ENCODE peak calls at places on chromosomes 12 and 14, in five cellular contexts. A is tibial artery, M is spleen, N is GM12865, X is pancreas. H is an unnamed sample.

GRCh38 chr12:104136577-104136976 is 1.4 kb downstream of the NFYB start:
- DNase-seq in A (no peak), M (no peak), N (no peak), X (no peak), H (peak; percentile 8)

GRCh38 chr12:66693901-66694513 is 15.1 kb upstream of the GRIP1 start:
- DNase-seq in A (no peak), M (no peak), N (peak; percentile 81), X (peak; percentile 10), H (peak; percentile 75)

GRCh38 chr12:100127766-100128508 is 14.7 kb downstream of the BLTP3B start:
- DNase-seq in A (no peak), M (no peak), N (no peak), X (no peak), H (peak; percentile 75)

GRCh38 chr12:79424109-79424721 is 266.5 kb downstream of the PAWR start:
- DNase-seq in A (no peak), M (no peak), N (no peak), X (no peak), H (peak; percentile 49)

GRCh38 chr14:61567838-61568571 is 127.3 kb upstream of the HIF1A start:
- DNase-seq in A (peak; percentile 41), M (peak; percentile 78), N (peak; percentile 33), X (no peak), H (no peak)

GRCh38 chr14:102786758-102787157 is 9.5 kb downstream of the TRAF3 start:
- DNase-seq in A (no peak), M (no peak), N (peak; percentile 78), X (no peak), H (peak; percentile 41)

GRCh38 chr12:39227218-39227617 is 215.7 kb downstream of the KIF21A start:
- DNase-seq in A (no peak), M (no peak), N (no peak), X (no peak), H (no peak)

GRCh38 chr14:99759546-99759925 is 33.7 kb upstream of the EML1 start:
- DNase-seq in A (no peak), M (no peak), N (peak; percentile 27), X (no peak), H (no peak)

GRCh38 chr14:78135450-78135891 is 34.7 kb upstream of the NRXN3 start:
- DNase-seq in A (no peak), M (no peak), N (no peak), X (no peak), H (peak; percentile 57)

GRCh38 chr12:114976959-114977358 is 293.0 kb upstream of the TBX3 start:
- DNase-seq in A (no peak), M (no peak), N (no peak), X (no peak), H (peak; percentile 70)

GRCh38 chr12:96412431-96412830 is 12.2 kb upstream of the CDK17 start:
- DNase-seq in A (no peak), M (no peak), N (no peak), X (no peak), H (no peak)

GRCh38 chr12:57165741-57166140 is 18.3 kb upstream of the LRP1-AS start:
- DNase-seq in A (no peak), M (no peak), N (no peak), X (no peak), H (peak; percentile 88)

GRCh38 chr12:105921872-105922669 is 216.7 kb downstream of the NUAK1 start:
- DNase-seq in A (no peak), M (no peak), N (no peak), X (no peak), H (peak; percentile 21)

GRCh38 chr12:67697981-67698380 is 49.4 kb downstream of the DYRK2 start:
- DNase-seq in A (no peak), M (no peak), N (no peak), X (no peak), H (no peak)

GRCh38 chr12:6430990-6431353 is 13.8 kb upstream of the CD27 start:
- DNase-seq in A (no peak), M (no peak), N (no peak), X (no peak), H (no peak)

GRCh38 chr12:29710104-29710503 is 73.6 kb downstream of the TMTC1 start:
- DNase-seq in A (peak; percentile 39), M (no peak), N (no peak), X (no peak), H (peak; percentile 31)

GRCh38 chr12:12954361-12954760 is 2.4 kb upstream of the GPRC5D start:
- DNase-seq in A (no peak), M (no peak), N (no peak), X (no peak), H (no peak)

GRCh38 chr12:117857632-117858274 is 111.0 kb downstream of the KSR2 start:
- DNase-seq in A (no peak), M (no peak), N (peak; percentile 64), X (peak; percentile 53), H (peak; percentile 65)

GRCh38 chr14:92584856-92585255 is 71.3 kb downstream of the RIN3 start:
- DNase-seq in A (no peak), M (peak; percentile 77), N (no peak), X (no peak), H (no peak)

GRCh38 chr14:90545431-90545830 is 148.6 kb downstream of the CALM1 start:
- DNase-seq in A (no peak), M (peak; percentile 43), N (no peak), X (no peak), H (no peak)

GRCh38 chr12:5099136-5099535 is 55.5 kb downstream of the KCNA5 start:
- DNase-seq in A (no peak), M (no peak), N (no peak), X (no peak), H (no peak)

GRCh38 chr12:113358381-113359132 is at the start of gene PLBD2:
- DNase-seq in A (peak; percentile 93), M (peak; percentile 98), N (peak; percentile 96), X (peak; percentile 95), H (peak; percentile 91)

GRCh38 chr12:95487024-95487423 is 13.1 kb downstream of the METAP2 start:
- DNase-seq in A (no peak), M (no peak), N (no peak), X (no peak), H (no peak)

GRCh38 chr12:45557020-45557419 is 172.5 kb upstream of the ARID2 start:
- DNase-seq in A (peak; percentile 25), M (no peak), N (no peak), X (no peak), H (no peak)

GRCh38 chr14:26855051-26855753 is 257.4 kb upstream of the NOVA1 start:
- DNase-seq in A (no peak), M (no peak), N (no peak), X (no peak), H (no peak)

GRCh38 chr12:93884794-93885460 is 207.8 kb downstream of the CRADD start:
- DNase-seq in A (no peak), M (no peak), N (no peak), X (no peak), H (no peak)

GRCh38 chr12:128265566-128265965 is 1.4 kb upstream of the TMEM132C start:
- DNase-seq in A (no peak), M (no peak), N (no peak), X (no peak), H (no peak)

GRCh38 chr12:116070420-116070819 is 207.1 kb downstream of the MED13L start:
- DNase-seq in A (no peak), M (no peak), N (no peak), X (no peak), H (no peak)

GRCh38 chr14:54050759-54051158 is 94.1 kb upstream of the BMP4 start:
- DNase-seq in A (no peak), M (no peak), N (no peak), X (no peak), H (no peak)

GRCh38 chr12:48004039-48004940 is at the start of gene COL2A1:
- DNase-seq in A (no peak), M (no peak), N (no peak), X (no peak), H (no peak)

GRCh38 chr12:52209321-52209720 is 17.5 kb upstream of the KRT80 start:
- DNase-seq in A (peak; percentile 20), M (peak; percentile 36), N (no peak), X (no peak), H (peak; percentile 68)

GRCh38 chr14:45664668-45665356 is 411.8 kb upstream of the MIS18BP1 start:
- DNase-seq in A (no peak), M (no peak), N (no peak), X (no peak), H (peak; percentile 9)
- TF ChIP-seq CTCF in A (no peak), M (no peak), N (no peak), X (no peak), H (no peak)

GRCh38 chr14:76330411-76331327 is 45.3 kb upstream of the ESRRB start:
- DNase-seq in A (no peak), M (no peak), N (no peak), X (no peak), H (no peak)
- TF ChIP-seq CTCF in A (no peak), M (no peak), N (no peak), X (no peak), H (no peak)

GRCh38 chr14:106218189-106218588 is 691.8 kb downstream of the TMEM121 start:
- DNase-seq in A (no peak), M (no peak), N (no peak), X (no peak), H (no peak)
- TF ChIP-seq CTCF in A (no peak), M (no peak), N (no peak), X (no peak), H (no peak)

GRCh38 chr12:7756993-7757392 is 8.0 kb upstream of the NANOGNB start:
- DNase-seq in A (no peak), M (no peak), N (no peak), X (no peak), H (peak; percentile 6)

DNA sequence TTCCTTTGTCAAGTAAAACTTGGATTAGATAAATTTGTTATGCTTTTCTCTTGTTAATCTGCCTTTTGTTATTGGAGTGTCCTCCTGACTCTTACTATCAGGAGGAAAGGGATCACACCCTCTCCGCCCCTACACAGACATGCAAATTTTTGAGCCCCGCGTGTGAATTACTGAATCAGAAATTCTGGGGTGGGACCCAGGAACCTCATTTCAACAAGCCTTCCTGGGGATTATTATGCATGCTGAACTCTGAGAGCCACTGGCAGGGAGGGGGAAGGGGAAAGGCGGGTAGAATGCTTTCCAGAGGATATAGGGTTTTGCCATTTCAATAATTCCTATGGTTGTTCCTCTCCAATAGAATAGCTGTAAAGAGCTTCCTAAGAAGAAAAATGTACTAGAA is 6.7 kb upstream of the NANOGNB start:
- DNase-seq in A (no peak), M (no peak), N (no peak), X (no peak), H (no peak)
- TF ChIP-seq CTCF in A (no peak), M (no peak), N (no peak), X (no peak), H (no peak)